ENCODE peak calls at places on chromosomes 1 and 21, in four cellular contexts. U is Panc1, Y is cardiac muscle cell, J is AG04449. D is an unnamed sample.

GRCh38 chr21:16192900-16193299 is 463.1 kb downstream of the USP25 start:
- DNase-seq in Y (peak; percentile 29), U (no peak), J (no peak), D (no peak)

GRCh38 chr21:45586289-45586858 is 44.1 kb upstream of the SLC19A1 start:
- DNase-seq in Y (no peak), J (no peak), U (no peak), D (no peak)

GRCh38 chr1:165355221-165355976 is 1.1 kb downstream of the LMX1A start:
- DNase-seq in Y (no peak), U (no peak), J (no peak), D (no peak)

GRCh38 chr1:116834605-116835004 is 75.1 kb upstream of the PTGFRN start:
- DNase-seq in J (no peak), Y (no peak), U (no peak), D (no peak)

GRCh38 chr1:183417691-183418491 is at the start of gene NMNAT2:
- DNase-seq in J (no peak), Y (peak; percentile 53), U (no peak), D (no peak)

GRCh38 chr1:24186993-24187790 is at the start of gene IFNLR1:
- DNase-seq in U (no peak), Y (peak; percentile 26), J (no peak), D (no peak)

GRCh38 chr1:40984066-40984465 is 4.6 kb downstream of the CTPS1 start:
- DNase-seq in U (no peak), Y (peak; percentile 36), J (no peak), D (no peak)

GRCh38 chr1:42681771-42682483 is at the start of gene YBX1:
- DNase-seq in J (peak; percentile 96), Y (peak; percentile 99), U (peak; percentile 99), D (peak; percentile 98)

GRCh38 chr1:176466514-176466913 is 3.5 kb downstream of the PAPPA2 start:
- DNase-seq in J (no peak), Y (no peak), U (peak; percentile 8), D (no peak)

GRCh38 chr1:245099401-245099800 is 55.4 kb upstream of the KIF26B start:
- DNase-seq in U (no peak), J (no peak), Y (no peak), D (no peak)

GRCh38 chr1:40385437-40386310 is 12.1 kb downstream of the SMAP2 start:
- DNase-seq in J (no peak), Y (peak; percentile 34), U (no peak), D (no peak)

GRCh38 chr1:46288485-46289133 is 14.8 kb downstream of the LRRC41 start:
- DNase-seq in U (no peak), J (peak; percentile 65), Y (peak; percentile 39), D (no peak)

GRCh38 chr21:24045775-24046215 is 1561.5 kb downstream of the MRPL39 start:
- DNase-seq in J (peak; percentile 82), U (peak; percentile 63), Y (peak; percentile 89), D (peak; percentile 47)
- TF ChIP-seq CTCF in J (peak; percentile 44), U (peak; percentile 30), Y (peak; percentile 48), D (peak; percentile 21)

DNA sequence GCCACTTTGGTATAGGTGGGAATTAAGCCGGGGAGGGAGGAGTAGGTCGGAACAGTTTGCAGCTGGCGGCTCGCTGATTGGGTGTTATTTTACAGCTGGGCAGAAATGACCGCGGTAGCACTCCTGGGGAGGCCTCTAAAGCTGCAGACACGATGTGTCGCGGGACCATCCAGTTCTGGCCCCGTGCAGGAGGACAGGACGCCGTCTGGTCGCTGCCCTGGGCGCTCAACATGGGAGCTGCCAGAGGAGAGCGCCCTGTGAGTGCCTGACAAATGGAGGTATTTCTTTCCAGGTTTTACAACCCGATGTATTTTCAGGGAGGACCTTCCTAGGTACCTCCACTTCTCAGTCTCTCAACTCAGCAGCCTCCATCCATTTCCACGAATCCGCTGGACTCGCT is 46.2 kb downstream of the CDC7 start:
- DNase-seq in Y (peak; percentile 38), U (no peak), J (no peak), D (no peak)
- TF ChIP-seq CTCF in Y (peak; percentile 29), U (no peak), J (no peak), D (no peak)

DNA sequence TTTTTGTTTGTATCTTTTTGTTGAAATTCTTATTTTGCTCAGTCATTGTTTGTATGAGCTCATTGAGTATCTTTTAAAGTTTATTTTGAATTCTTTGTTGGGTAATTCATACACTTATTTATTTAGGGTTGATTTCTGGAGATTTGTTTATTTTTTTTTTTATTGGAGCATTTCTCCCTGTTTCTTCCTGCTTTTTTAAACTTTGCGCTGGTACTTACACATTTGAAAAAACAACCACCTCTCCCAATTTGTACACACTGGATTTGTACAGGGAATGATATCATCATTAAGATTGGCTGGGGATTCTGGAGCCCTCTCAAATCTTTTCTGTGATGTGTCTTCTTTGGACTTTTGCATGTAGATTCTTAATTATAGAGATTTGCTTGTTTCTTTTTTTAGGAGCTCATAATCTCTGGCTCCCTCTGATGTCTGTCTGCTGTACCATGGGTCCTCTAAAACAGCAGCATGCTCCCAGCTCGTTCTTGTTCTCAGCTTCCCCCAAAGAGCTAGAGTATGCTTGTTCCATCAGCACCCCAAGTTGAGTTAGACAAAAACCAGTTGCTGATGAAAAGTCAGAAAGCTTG is 310.7 kb downstream of the DUSP10 start:
- DNase-seq in Y (no peak), U (no peak), J (no peak), D (peak; percentile 36)
- TF ChIP-seq CTCF in Y (no peak), U (peak; percentile 21), J (peak; percentile 21), D (peak; percentile 65)

GRCh38 chr1:160838876-160839275 is 23.8 kb downstream of the CD244 start:
- DNase-seq in J (no peak), U (no peak), Y (no peak), D (no peak)

GRCh38 chr1:160836981-160837557 is 25.6 kb downstream of the CD244 start:
- DNase-seq in Y (peak; percentile 65), J (no peak), U (no peak), D (no peak)

GRCh38 chr1:160836561-160836960 is 26.1 kb downstream of the CD244 start:
- DNase-seq in J (no peak), Y (no peak), U (no peak), D (no peak)

GRCh38 chr1:160834945-160835565 is 27.6 kb downstream of the CD244 start:
- DNase-seq in U (no peak), Y (peak; percentile 74), J (no peak), D (no peak)

DNA sequence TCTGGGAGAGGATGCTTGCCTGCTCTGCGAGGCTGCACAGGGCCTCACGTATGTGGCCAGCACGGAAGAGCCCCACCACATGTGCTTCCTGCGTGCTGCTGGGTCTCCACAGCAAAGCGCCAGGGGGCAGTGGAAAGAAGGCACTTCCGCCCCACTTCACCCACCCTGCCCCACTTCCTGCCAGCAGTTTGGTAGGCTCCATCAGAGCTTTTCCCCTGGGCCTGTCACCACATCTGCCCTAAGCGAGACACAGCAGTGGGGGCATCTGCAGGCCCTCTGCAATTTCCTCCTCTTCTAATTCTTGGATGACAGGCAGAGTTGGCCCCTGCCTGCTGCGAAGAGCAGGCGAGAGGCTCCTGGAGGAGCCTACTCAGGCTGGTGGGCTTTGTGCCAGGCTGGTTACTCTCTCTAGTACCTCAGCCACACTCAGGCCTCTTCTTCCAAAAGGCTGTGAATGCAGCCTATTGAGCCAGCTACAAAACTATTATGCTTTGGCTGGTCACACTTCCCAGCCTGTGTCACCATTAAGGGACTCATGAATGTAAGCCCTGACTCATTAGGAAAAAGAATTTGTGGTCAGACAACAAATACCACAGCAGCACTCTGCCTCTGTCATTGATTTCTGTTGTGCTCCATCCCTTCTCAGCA is 25.0 kb downstream of the CD244 start:
- DNase-seq in Y (peak; percentile 45), U (no peak), J (no peak), D (no peak)
- TF ChIP-seq CTCF in Y (no peak), U (no peak), J (no peak), D (no peak)

DNA sequence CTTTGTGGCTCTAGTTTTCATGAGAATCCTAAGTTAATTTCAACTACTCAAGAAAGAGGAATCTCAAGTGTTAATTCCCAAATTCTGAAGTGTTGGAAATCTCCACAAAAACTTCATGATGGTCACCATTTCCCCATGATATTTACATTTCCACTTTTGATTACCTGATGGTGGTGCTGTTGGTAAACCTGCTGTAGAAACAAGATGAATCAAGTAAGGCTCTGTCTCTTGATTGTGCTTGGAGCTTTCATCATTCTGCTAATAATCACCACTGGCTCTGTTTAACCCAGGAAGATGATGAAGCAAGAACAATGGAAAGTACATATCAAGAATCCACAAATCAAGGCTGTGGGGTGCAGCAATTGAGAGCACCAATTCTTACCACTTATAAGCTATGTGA is 77.8 kb downstream of the C4BPA start:
- DNase-seq in Y (peak; percentile 35), U (no peak), J (no peak), D (no peak)
- TF ChIP-seq CTCF in Y (peak; percentile 19), U (peak; percentile 9), J (no peak), D (no peak)

GRCh38 chr1:118948796-118949195 is 39.3 kb downstream of the TBX15 start:
- DNase-seq in U (no peak), J (no peak), Y (no peak), D (no peak)

GRCh38 chr1:118948351-118948750 is 39.8 kb downstream of the TBX15 start:
- DNase-seq in J (no peak), Y (no peak), U (no peak), D (no peak)

GRCh38 chr1:118954286-118954890 is 33.8 kb downstream of the TBX15 start:
- DNase-seq in Y (no peak), J (no peak), U (no peak), D (no peak)

GRCh38 chr1:118949317-118949716 is 38.8 kb downstream of the TBX15 start:
- DNase-seq in Y (peak; percentile 82), J (no peak), U (no peak), D (no peak)

GRCh38 chr1:118951270-118951936 is 36.7 kb downstream of the TBX15 start:
- DNase-seq in U (no peak), Y (no peak), J (no peak), D (no peak)
- TF ChIP-seq CTCF in U (no peak), Y (no peak), J (no peak), D (no peak)